ENCODE peak calls at places on chromosome 2, in five cellular contexts. U, T, R, M and V are unnamed samples.

GRCh38 chr2:201950606-201951005 is 83.0 kb upstream of the FZD7 start:
- DNase-seq in T (no peak), U (no peak), R (no peak), M (no peak), V (no peak)

GRCh38 chr2:96700086-96700485 is 39.8 kb downstream of the LMAN2L start:
- DNase-seq in T (no peak), M (no peak), U (no peak), R (no peak), V (no peak)

GRCh38 chr2:198062826-198063225 is 258.4 kb downstream of the PLCL1 start:
- DNase-seq in U (no peak), M (no peak), T (no peak), R (no peak), V (no peak)

GRCh38 chr2:133566967-133567645 is 1.2 kb downstream of the NCKAP5 start:
- DNase-seq in M (no peak), R (no peak), T (no peak), U (no peak), V (no peak)

GRCh38 chr2:223918671-223919134 is 26.4 kb downstream of the WDFY1 start:
- DNase-seq in M (no peak), R (no peak), U (no peak), T (no peak), V (no peak)

GRCh38 chr2:61335226-61335625 is 135.7 kb downstream of the USP34 start:
- DNase-seq in R (no peak), M (no peak), T (no peak), U (no peak), V (no peak)

GRCh38 chr2:108614043-108614435 is 79.8 kb downstream of the LIMS1 start:
- DNase-seq in M (no peak), R (no peak), U (peak; percentile 71), T (no peak), V (no peak)

GRCh38 chr2:42060028-42060427 is 12.2 kb downstream of the PKDCC start:
- DNase-seq in R (no peak), U (peak; percentile 41), T (no peak), M (no peak), V (no peak)